ENCODE peak calls at places on chromosomes 13 and 19, in eight cellular contexts. H, T, Y, P, K, D, F and W are unnamed samples.

GRCh38 chr19:5949792-5950305 is 28.1 kb downstream of the RANBP3 start:
- DNase-seq in F (no peak), P (no peak), H (no peak), D (peak), T (peak), K (no peak), Y (peak), W (no peak)

GRCh38 chr13:100139822-100140221 is 50.9 kb downstream of the PCCA start:
- DNase-seq in P (no peak), T (no peak), Y (no peak), F (peak), K (no peak), H (peak), D (no peak), W (no peak)

GRCh38 chr13:100657881-100658315 is 16.7 kb downstream of the TMTC4 start:
- DNase-seq in H (no peak), Y (no peak), F (no peak), D (no peak), T (no peak), K (no peak), P (no peak), W (no peak)

GRCh38 chr13:87680298-87680697 is 9.1 kb downstream of the SLITRK5 start:
- DNase-seq in K (no peak), Y (no peak), T (peak), H (peak), P (no peak), D (no peak), F (no peak), W (no peak)

GRCh38 chr19:58252102-58252685 is 23.5 kb downstream of the ZNF544 start:
- DNase-seq in Y (no peak), D (no peak), H (peak), P (no peak), K (no peak), F (peak), T (no peak), W (no peak)

GRCh38 chr19:19866599-19867248 is 1.0 kb downstream of the ZNF253 start:
- DNase-seq in T (peak), D (peak), K (no peak), P (peak), H (peak), Y (peak), F (peak), W (peak)

GRCh38 chr13:100535401-100536135 is 53.0 kb downstream of the GGACT start:
- DNase-seq in Y (no peak), D (no peak), T (no peak), P (no peak), H (no peak), F (peak), K (no peak), W (no peak)

GRCh38 chr13:102317593-102317992 is 84.3 kb downstream of the FGF14 start:
- DNase-seq in D (no peak), Y (no peak), P (no peak), K (peak), H (peak), F (peak), T (no peak), W (no peak)

GRCh38 chr13:48637601-48638000 is 16.1 kb upstream of the CYSLTR2 start:
- DNase-seq in H (no peak), Y (no peak), K (no peak), T (no peak), F (no peak), P (no peak), D (no peak), W (no peak)

GRCh38 chr13:32846556-32846955 is 169.7 kb upstream of the KL start:
- DNase-seq in F (no peak), P (peak), D (no peak), K (no peak), Y (no peak), T (no peak), H (no peak), W (peak)

GRCh38 chr19:50178859-50179537 is 15.9 kb upstream of the IZUMO2 start:
- DNase-seq in Y (no peak), H (no peak), D (no peak), F (peak), K (no peak), T (no peak), P (no peak), W (no peak)

GRCh38 chr19:49533551-49534488 is 6.0 kb downstream of the RCN3 start:
- DNase-seq in P (peak), H (peak), D (peak), K (peak), F (peak), Y (peak), T (peak), W (peak)

GRCh38 chr19:30085394-30085793 is 143.4 kb downstream of the URI1 start:
- DNase-seq in F (no peak), K (no peak), Y (no peak), D (no peak), T (peak), P (peak), H (no peak), W (peak)

GRCh38 chr19:55626350-55626749 is 2.0 kb upstream of the ZNF784 start:
- DNase-seq in H (no peak), D (no peak), Y (peak), K (no peak), F (no peak), P (no peak), T (no peak), W (no peak)

GRCh38 chr13:113935081-113935511 is 38.8 kb downstream of the C13orf46 start:
- DNase-seq in T (no peak), K (no peak), F (no peak), Y (no peak), H (no peak), P (peak), D (no peak), W (peak)

GRCh38 chr19:7224205-7224833 is 69.9 kb downstream of the INSR start:
- DNase-seq in Y (no peak), H (no peak), K (peak), P (no peak), F (peak), D (no peak), T (no peak), W (no peak)

GRCh38 chr19:46639356-46640061 is 3.5 kb upstream of the GNG8 start:
- DNase-seq in K (no peak), F (peak), P (no peak), H (peak), D (no peak), T (peak), Y (no peak), W (no peak)

GRCh38 chr13:28097503-28097902 is 2.9 kb downstream of the FLT3 start:
- DNase-seq in K (no peak), D (no peak), F (no peak), Y (no peak), H (no peak), T (no peak), P (no peak), W (no peak)

GRCh38 chr13:112057736-112058518 is 9.0 kb upstream of the SOX1 start:
- DNase-seq in H (no peak), T (peak), P (peak), K (no peak), Y (no peak), D (no peak), F (no peak), W (peak)

GRCh38 chr19:56076413-56076998 is 44.6 kb downstream of the ZNF787 start:
- DNase-seq in D (peak), P (peak), H (peak), Y (peak), F (peak), K (peak), T (peak), W (no peak)

GRCh38 chr19:13095934-13096890 is 6.4 kb downstream of the LYL1 start:
- DNase-seq in T (no peak), Y (no peak), D (no peak), F (no peak), P (peak), H (no peak), K (no peak), W (peak)

GRCh38 chr19:4745986-4746385 is 22.3 kb upstream of the DPP9 start:
- DNase-seq in K (no peak), F (no peak), Y (no peak), H (no peak), D (no peak), P (no peak), T (no peak), W (no peak)

GRCh38 chr13:34369925-34370324 is 552.0 kb downstream of the RFC3 start:
- DNase-seq in Y (no peak), F (no peak), H (no peak), K (no peak), D (no peak), P (no peak), T (no peak), W (no peak)

GRCh38 chr13:21673592-21674270 is 2.9 kb downstream of the FGF9 start:
- DNase-seq in Y (no peak), T (no peak), D (no peak), K (no peak), P (peak), H (peak), F (no peak), W (peak)

GRCh38 chr19:12596927-12597548 is 13.6 kb downstream of the ZNF490 start:
- DNase-seq in D (no peak), Y (no peak), F (no peak), K (no peak), H (no peak), P (peak), T (no peak), W (no peak)

GRCh38 chr13:75417647-75418046 is 64.3 kb downstream of the TBC1D4 start:
- DNase-seq in P (no peak), D (no peak), H (no peak), Y (no peak), K (no peak), T (no peak), F (peak), W (no peak)

GRCh38 chr19:46428278-46429141 is at the start of gene PNMA8C:
- DNase-seq in T (peak), F (peak), D (no peak), P (peak), K (no peak), Y (peak), H (peak), W (peak)

GRCh38 chr13:57552441-57552840 is 79.1 kb upstream of the PCDH17 start:
- DNase-seq in P (no peak), D (no peak), H (no peak), T (no peak), F (no peak), K (no peak), Y (no peak), W (no peak)

GRCh38 chr13:94210826-94211225 is 268.7 kb downstream of the DCT start:
- DNase-seq in T (no peak), H (peak), P (no peak), F (no peak), K (no peak), D (no peak), Y (no peak), W (no peak)

GRCh38 chr13:62931901-62932883 is 1516.5 kb upstream of the PCDH20 start:
- DNase-seq in Y (no peak), K (no peak), F (peak), T (no peak), H (peak), D (no peak), P (no peak), W (no peak)

GRCh38 chr19:33293255-33294057 is 8.9 kb downstream of the CEBPA start:
- DNase-seq in Y (no peak), K (no peak), P (no peak), D (no peak), H (peak), T (no peak), F (peak), W (no peak)

GRCh38 chr19:55647732-55648656 is at the start of gene CCDC106:
- DNase-seq in Y (no peak), D (no peak), P (peak), H (peak), F (peak), T (peak), K (peak), W (peak)